ENCODE peak calls at places on chromosomes 1 and 21, in six cellular contexts. One of them, this sample, is unnamed.

GRCh38 chr1:3522112-3522511 is 67.6 kb downstream of the ARHGEF16 start:
- DNase-seq in IMR-90: no peak
- DNase-seq in K562: no peak
- DNase-seq in Karpas-422: no peak
- DNase-seq in astrocyte: no peak
- DNase-seq in GM23248: no peak
- DNase-seq in this sample: no peak

GRCh38 chr1:174968750-174969244 is 30.9 kb upstream of the CACYBP start:
- DNase-seq in astrocyte: peak
- DNase-seq in GM23248: peak
- DNase-seq in K562: peak
- DNase-seq in IMR-90: peak
- DNase-seq in Karpas-422: no peak
- DNase-seq in this sample: peak

GRCh38 chr21:41957991-41958766 is 4.4 kb upstream of the C2CD2 start:
- DNase-seq in K562: peak
- DNase-seq in GM23248: peak
- DNase-seq in astrocyte: peak
- DNase-seq in IMR-90: peak
- DNase-seq in Karpas-422: no peak
- DNase-seq in this sample: peak

GRCh38 chr1:174217787-174218574 is 58.7 kb downstream of the RABGAP1L start:
- DNase-seq in IMR-90: peak
- DNase-seq in K562: peak
- DNase-seq in astrocyte: peak
- DNase-seq in Karpas-422: peak
- DNase-seq in GM23248: peak
- DNase-seq in this sample: peak

GRCh38 chr1:64042331-64043100 is 160.9 kb upstream of the UBE2U start:
- DNase-seq in K562: no peak
- DNase-seq in astrocyte: peak
- DNase-seq in Karpas-422: no peak
- DNase-seq in GM23248: peak
- DNase-seq in IMR-90: peak
- DNase-seq in this sample: peak

GRCh38 chr1:200478945-200479558 is 69.2 kb upstream of the ZNF281 start:
- DNase-seq in astrocyte: no peak
- DNase-seq in K562: no peak
- DNase-seq in Karpas-422: no peak
- DNase-seq in IMR-90: no peak
- DNase-seq in GM23248: no peak
- DNase-seq in this sample: no peak

GRCh38 chr1:221138516-221138915 is 259.3 kb downstream of the HLX start:
- DNase-seq in IMR-90: no peak
- DNase-seq in astrocyte: no peak
- DNase-seq in K562: no peak
- DNase-seq in Karpas-422: no peak
- DNase-seq in GM23248: no peak
- DNase-seq in this sample: no peak

GRCh38 chr1:34681481-34682451 is 73.1 kb upstream of the GJB5 start:
- DNase-seq in astrocyte: peak
- DNase-seq in GM23248: peak
- DNase-seq in IMR-90: peak
- DNase-seq in Karpas-422: peak
- DNase-seq in K562: peak
- DNase-seq in this sample: peak

GRCh38 chr1:214422137-214422671 is 129.2 kb downstream of the PTPN14 start:
- DNase-seq in GM23248: peak
- DNase-seq in IMR-90: peak
- DNase-seq in Karpas-422: no peak
- DNase-seq in astrocyte: peak
- DNase-seq in K562: no peak
- DNase-seq in this sample: peak

GRCh38 chr1:114150016-114150415 is 3.7 kb downstream of the SYT6 start:
- DNase-seq in astrocyte: no peak
- DNase-seq in K562: no peak
- DNase-seq in IMR-90: no peak
- DNase-seq in Karpas-422: no peak
- DNase-seq in GM23248: no peak
- DNase-seq in this sample: no peak

GRCh38 chr1:5944069-5944847 is 48.0 kb downstream of the NPHP4 start:
- DNase-seq in Karpas-422: no peak
- DNase-seq in astrocyte: no peak
- DNase-seq in GM23248: no peak
- DNase-seq in K562: no peak
- DNase-seq in IMR-90: no peak
- DNase-seq in this sample: no peak

GRCh38 chr1:199403421-199404116 is 623.9 kb upstream of the NR5A2 start:
- DNase-seq in astrocyte: peak
- DNase-seq in IMR-90: peak
- DNase-seq in K562: no peak
- DNase-seq in GM23248: peak
- DNase-seq in Karpas-422: peak
- DNase-seq in this sample: no peak

GRCh38 chr1:119743776-119744597 is 24.7 kb downstream of the HMGCS2 start:
- DNase-seq in astrocyte: peak
- DNase-seq in K562: peak
- DNase-seq in IMR-90: peak
- DNase-seq in GM23248: peak
- DNase-seq in Karpas-422: peak
- DNase-seq in this sample: peak

GRCh38 chr1:14778882-14779594 is 180.6 kb downstream of the KAZN start:
- DNase-seq in K562: peak
- DNase-seq in astrocyte: no peak
- DNase-seq in Karpas-422: peak
- DNase-seq in GM23248: peak
- DNase-seq in IMR-90: peak
- DNase-seq in this sample: no peak

GRCh38 chr1:118184737-118185082 is 318 bp downstream of the SPAG17 start:
- DNase-seq in Karpas-422: no peak
- DNase-seq in astrocyte: peak
- DNase-seq in IMR-90: no peak
- DNase-seq in GM23248: no peak
- DNase-seq in K562: peak
- DNase-seq in this sample: no peak

GRCh38 chr1:95301091-95301490 is 67.1 kb downstream of the RWDD3 start:
- DNase-seq in GM23248: no peak
- DNase-seq in Karpas-422: no peak
- DNase-seq in K562: no peak
- DNase-seq in astrocyte: no peak
- DNase-seq in IMR-90: no peak
- DNase-seq in this sample: no peak

GRCh38 chr21:44527156-44527982 is 12.6 kb downstream of the KRTAP10-1 start:
- DNase-seq in GM23248: no peak
- DNase-seq in astrocyte: no peak
- DNase-seq in K562: no peak
- DNase-seq in Karpas-422: no peak
- DNase-seq in IMR-90: no peak
- DNase-seq in this sample: no peak

GRCh38 chr1:36805979-36806640 is 228.2 kb downstream of the GRIK3 start:
- DNase-seq in Karpas-422: no peak
- DNase-seq in GM23248: no peak
- DNase-seq in K562: no peak
- DNase-seq in astrocyte: no peak
- DNase-seq in IMR-90: no peak
- DNase-seq in this sample: no peak

GRCh38 chr1:243848165-243849088 is 1.6 kb downstream of the AKT3 start:
- DNase-seq in K562: no peak
- DNase-seq in Karpas-422: no peak
- DNase-seq in GM23248: peak
- DNase-seq in astrocyte: no peak
- DNase-seq in IMR-90: no peak
- DNase-seq in this sample: no peak

GRCh38 chr1:211893260-211893659 is 62.7 kb upstream of the LPGAT1 start:
- DNase-seq in astrocyte: no peak
- DNase-seq in GM23248: no peak
- DNase-seq in IMR-90: no peak
- DNase-seq in K562: no peak
- DNase-seq in Karpas-422: no peak
- DNase-seq in this sample: no peak

GRCh38 chr1:2784854-2785630 is 16.5 kb downstream of the TTC34 start:
- DNase-seq in IMR-90: no peak
- DNase-seq in GM23248: no peak
- DNase-seq in Karpas-422: no peak
- DNase-seq in K562: no peak
- DNase-seq in astrocyte: no peak
- DNase-seq in this sample: no peak

GRCh38 chr1:23951646-23952095 is 8.0 kb upstream of the PNRC2 start:
- DNase-seq in IMR-90: peak
- DNase-seq in GM23248: peak
- DNase-seq in astrocyte: peak
- DNase-seq in K562: no peak
- DNase-seq in Karpas-422: no peak
- DNase-seq in this sample: peak

GRCh38 chr1:230300322-230301301 is 125.5 kb downstream of the PGBD5 start:
- DNase-seq in astrocyte: no peak
- DNase-seq in Karpas-422: no peak
- DNase-seq in IMR-90: no peak
- DNase-seq in K562: no peak
- DNase-seq in GM23248: no peak
- DNase-seq in this sample: no peak

GRCh38 chr21:25562660-25563059 is 44.6 kb downstream of the MRPL39 start:
- DNase-seq in GM23248: peak
- DNase-seq in astrocyte: no peak
- DNase-seq in IMR-90: no peak
- DNase-seq in K562: no peak
- DNase-seq in Karpas-422: no peak
- DNase-seq in this sample: no peak

GRCh38 chr1:50930193-50930592 is 29.9 kb downstream of the FAF1 start:
- DNase-seq in K562: no peak
- DNase-seq in Karpas-422: no peak
- DNase-seq in GM23248: no peak
- DNase-seq in astrocyte: no peak
- DNase-seq in IMR-90: no peak
- DNase-seq in this sample: no peak

GRCh38 chr1:175742790-175743459 is 470 bp downstream of the TNR start:
- DNase-seq in GM23248: peak
- DNase-seq in astrocyte: peak
- DNase-seq in K562: peak
- DNase-seq in Karpas-422: peak
- DNase-seq in IMR-90: peak
- DNase-seq in this sample: peak

DNA sequence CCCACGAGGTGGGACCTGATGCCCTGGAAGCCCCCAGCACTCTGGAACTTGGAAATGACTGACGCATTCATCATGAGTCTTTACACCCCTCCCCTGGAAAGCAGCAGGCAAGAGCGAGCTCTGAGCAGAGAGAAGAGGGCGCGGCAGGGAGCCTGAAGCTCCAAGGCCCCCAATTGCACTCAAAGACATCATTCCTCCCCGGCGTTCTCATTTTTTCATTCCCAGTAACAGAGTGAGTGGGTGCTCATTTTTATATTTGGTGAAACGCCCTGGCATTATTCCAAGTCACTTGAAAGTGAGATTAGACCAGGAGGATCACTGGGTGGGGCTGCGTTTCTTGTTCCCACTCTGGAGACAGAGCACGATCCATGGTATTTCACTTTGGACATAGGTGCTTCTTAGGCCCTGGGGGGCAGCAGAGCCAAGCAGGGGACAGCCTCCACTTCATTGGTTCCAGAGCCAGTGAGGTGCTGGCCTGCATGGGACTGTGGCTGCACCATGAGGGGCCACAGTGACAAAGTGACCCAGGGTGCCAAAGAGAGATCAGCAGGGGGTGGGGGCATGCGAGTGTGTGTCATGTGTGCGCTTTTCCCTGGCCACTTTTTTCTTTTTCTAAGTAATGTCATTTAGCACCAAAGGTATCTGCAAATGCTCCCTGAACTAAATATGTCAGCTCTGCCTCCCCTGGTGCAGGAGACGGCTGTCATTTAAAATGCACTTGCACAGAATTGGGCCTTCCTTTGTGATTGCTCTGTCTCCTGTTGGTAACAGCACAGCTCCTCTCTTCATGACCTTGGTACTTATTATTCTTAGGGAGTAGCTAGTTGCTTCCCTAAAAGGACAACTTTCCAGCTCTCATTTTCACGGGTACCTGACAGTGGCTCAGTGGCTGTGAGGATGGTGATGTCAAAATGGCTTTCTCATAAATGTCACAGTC is 75.6 kb upstream of the VAMP3 start:
- DNase-seq in Karpas-422: no peak
- DNase-seq in K562: no peak
- DNase-seq in astrocyte: no peak
- DNase-seq in GM23248: no peak
- DNase-seq in IMR-90: no peak
- DNase-seq in this sample: no peak
- H2AFZ ChIP-seq in Karpas-422: no peak
- H2AFZ ChIP-seq in K562: no peak
- H2AFZ ChIP-seq in astrocyte: no peak
- H2AFZ ChIP-seq in GM23248: no peak
- H2AFZ ChIP-seq in IMR-90: no peak
- H2AFZ ChIP-seq in this sample: no peak

GRCh38 chr1:7868085-7868780 is 15.4 kb upstream of the UTS2 start:
- DNase-seq in IMR-90: no peak
- DNase-seq in K562: no peak
- DNase-seq in Karpas-422: no peak
- DNase-seq in astrocyte: no peak
- DNase-seq in GM23248: no peak
- DNase-seq in this sample: no peak
- H3K4me3 ChIP-seq in IMR-90: no peak
- H3K4me3 ChIP-seq in K562: no peak
- H3K4me3 ChIP-seq in Karpas-422: no peak
- H3K4me3 ChIP-seq in astrocyte: no peak
- H3K4me3 ChIP-seq in GM23248: no peak
- H3K4me3 ChIP-seq in this sample: no peak

GRCh38 chr1:177289532-177289931 is 118.8 kb downstream of the BRINP2 start:
- DNase-seq in GM23248: no peak
- DNase-seq in IMR-90: no peak
- DNase-seq in K562: no peak
- DNase-seq in astrocyte: no peak
- DNase-seq in Karpas-422: no peak
- DNase-seq in this sample: no peak

GRCh38 chr1:177286396-177286795 is 115.6 kb downstream of the BRINP2 start:
- DNase-seq in IMR-90: peak
- DNase-seq in Karpas-422: no peak
- DNase-seq in astrocyte: peak
- DNase-seq in GM23248: peak
- DNase-seq in K562: no peak
- DNase-seq in this sample: no peak

GRCh38 chr1:177287237-177287636 is 116.5 kb downstream of the BRINP2 start:
- DNase-seq in GM23248: no peak
- DNase-seq in astrocyte: no peak
- DNase-seq in K562: no peak
- DNase-seq in Karpas-422: no peak
- DNase-seq in IMR-90: no peak
- DNase-seq in this sample: no peak

GRCh38 chr1:177283380-177283779 is 112.6 kb downstream of the BRINP2 start:
- DNase-seq in Karpas-422: no peak
- DNase-seq in K562: no peak
- DNase-seq in IMR-90: no peak
- DNase-seq in astrocyte: no peak
- DNase-seq in GM23248: no peak
- DNase-seq in this sample: no peak

GRCh38 chr1:177287996-177288395 is 117.2 kb downstream of the BRINP2 start:
- DNase-seq in IMR-90: peak
- DNase-seq in Karpas-422: no peak
- DNase-seq in K562: no peak
- DNase-seq in astrocyte: peak
- DNase-seq in GM23248: no peak
- DNase-seq in this sample: no peak
- H2AFZ ChIP-seq in IMR-90: no peak
- H2AFZ ChIP-seq in Karpas-422: no peak
- H2AFZ ChIP-seq in K562: no peak
- H2AFZ ChIP-seq in astrocyte: no peak
- H2AFZ ChIP-seq in GM23248: no peak
- H2AFZ ChIP-seq in this sample: no peak

GRCh38 chr1:25462732-25463131 is 32.0 kb downstream of the MACO1 start:
- DNase-seq in GM23248: no peak
- DNase-seq in IMR-90: no peak
- DNase-seq in Karpas-422: no peak
- DNase-seq in astrocyte: no peak
- DNase-seq in K562: no peak
- DNase-seq in this sample: no peak
- H3K4me3 ChIP-seq in GM23248: no peak
- H3K4me3 ChIP-seq in IMR-90: no peak
- H3K4me3 ChIP-seq in Karpas-422: no peak
- H3K4me3 ChIP-seq in astrocyte: no peak
- H3K4me3 ChIP-seq in K562: no peak
- H3K4me3 ChIP-seq in this sample: no peak